ENCODE peak calls at places on chromosomes 3 and 15, in five cellular contexts. C, B, E, J and I are unnamed samples. For H3K4me1, the result is how much of the 10 kb centered on the place peaks cover.

GRCh38 chr3:14426305-14426620 is 23.9 kb downstream of the SLC6A6 start:
- DNase-seq in C (no peak), B (no peak), E (no peak), J (no peak), I (no peak)

GRCh38 chr3:95036526-95037021 is 973.7 kb downstream of the NSUN3 start:
- DNase-seq in C (peak), B (no peak), E (no peak), J (no peak), I (no peak)

GRCh38 chr15:39362832-39363561 is 217.9 kb upstream of the THBS1 start:
- DNase-seq in C (no peak), B (peak), E (no peak), J (no peak), I (no peak)

GRCh38 chr15:91429973-91430372 is 329.9 kb downstream of the SV2B start:
- DNase-seq in C (no peak), B (no peak), E (no peak), J (no peak), I (no peak)

GRCh38 chr15:60626669-60627068 is 147.7 kb upstream of the ICE2 start:
- DNase-seq in C (no peak), B (no peak), E (no peak), J (no peak), I (no peak)

GRCh38 chr3:15892828-15893227 is 95.0 kb upstream of the ANKRD28 start:
- DNase-seq in C (no peak), B (peak), E (no peak), J (no peak), I (no peak)

GRCh38 chr3:56288258-56288657 is 180.0 kb downstream of the ERC2 start:
- DNase-seq in C (peak), B (no peak), E (no peak), J (no peak), I (no peak)

GRCh38 chr3:58874248-58874741 is 175.5 kb downstream of the CFAP20DC start:
- DNase-seq in C (no peak), B (peak), E (no peak), J (no peak), I (no peak)

GRCh38 chr15:28003302-28004037 is 95.6 kb downstream of the OCA2 start:
- DNase-seq in C (no peak), B (no peak), E (no peak), J (no peak), I (no peak)

GRCh38 chr3:52845691-52846426 is 11.0 kb upstream of the MUSTN1 start:
- DNase-seq in C (peak), B (no peak), E (no peak), J (no peak), I (no peak)

GRCh38 chr3:38725726-38726410 is 76.4 kb upstream of the SCN5A start:
- DNase-seq in C (no peak), B (peak), E (no peak), J (no peak), I (no peak)

GRCh38 chr3:152100491-152101086 is 168.1 kb upstream of the MBNL1 start:
- DNase-seq in C (peak), B (no peak), E (no peak), J (no peak), I (peak)

GRCh38 chr3:194204036-194204792 is 68.3 kb downstream of the HES1 start:
- DNase-seq in C (peak), B (no peak), E (no peak), J (no peak), I (no peak)

GRCh38 chr3:100779475-100779874 is 70.2 kb downstream of the TFG start:
- DNase-seq in C (no peak), B (no peak), E (no peak), J (no peak), I (no peak)

GRCh38 chr15:61173899-61174689 is 55.0 kb downstream of the RORA start:
- DNase-seq in C (peak), B (peak), E (no peak), J (no peak), I (no peak)

GRCh38 chr3:170429050-170429449 is 10.4 kb downstream of the CLDN11 start:
- DNase-seq in C (no peak), B (peak), E (no peak), J (no peak), I (no peak)

GRCh38 chr3:4864503-4864902 is 114.7 kb upstream of the BHLHE40 start:
- DNase-seq in C (no peak), B (no peak), E (no peak), J (no peak), I (no peak)

GRCh38 chr3:183129243-183129642 is 29.9 kb upstream of the MCCC1 start:
- DNase-seq in C (peak), B (no peak), E (no peak), J (no peak), I (no peak)

GRCh38 chr3:130395916-130396315 is 50.4 kb downstream of the COL6A5 start:
- DNase-seq in C (peak), B (peak), E (no peak), J (peak), I (no peak)

GRCh38 chr3:165643433-165643824 is 193.8 kb downstream of the BCHE start:
- DNase-seq in C (no peak), B (no peak), E (no peak), J (no peak), I (no peak)

GRCh38 chr15:41487802-41488201 is 5.9 kb upstream of the ITPKA start:
- DNase-seq in C (no peak), B (no peak), E (no peak), J (no peak), I (no peak)

GRCh38 chr3:100710355-100711198 is 1.3 kb downstream of the TFG start:
- DNase-seq in C (peak), B (peak), E (no peak), J (no peak), I (no peak)

GRCh38 chr3:102471001-102471400 is 36.2 kb downstream of the ZPLD1 start:
- DNase-seq in C (peak), B (no peak), E (no peak), J (no peak), I (no peak)

GRCh38 chr15:26873846-26874245 is 7.0 kb downstream of the GABRA5 start:
- DNase-seq in C (no peak), B (no peak), E (no peak), J (no peak), I (no peak)

GRCh38 chr3:13021141-13021933 is 51.9 kb downstream of the IQSEC1 start:
- DNase-seq in C (no peak), B (peak), E (peak), J (no peak), I (no peak)

GRCh38 chr3:127373701-127374625 is 86.1 kb upstream of the PRR20G start:
- DNase-seq in C (peak), B (no peak), E (no peak), J (no peak), I (no peak)

GRCh38 chr3:197586181-197586580 is 30.4 kb upstream of the BDH1 start:
- DNase-seq in C (no peak), B (no peak), E (no peak), J (no peak), I (no peak)

GRCh38 chr3:37050242-37050641 is 56.9 kb downstream of the MLH1 start:
- DNase-seq in C (no peak), B (no peak), E (no peak), J (no peak), I (no peak)

GRCh38 chr3:74750901-74751300 is 136.4 kb upstream of the CNTN3 start:
- DNase-seq in C (no peak), B (no peak), E (no peak), J (no peak), I (peak)

GRCh38 chr3:13584901-13585300 is 36.0 kb downstream of the FBLN2 start:
- DNase-seq in C (no peak), B (no peak), E (no peak), J (no peak), I (no peak)

GRCh38 chr3:194203482-194204035 is 67.6 kb downstream of the HES1 start:
- DNase-seq in C (peak), B (no peak), E (no peak), J (no peak), I (no peak)

GRCh38 chr3:29284578-29284977 is 3.7 kb downstream of the RBMS3 start:
- DNase-seq in C (no peak), B (peak), E (no peak), J (no peak), I (no peak)
- H3K4me1 ChIP-seq in C (half or more), B (under half), E (under half), J (under half), I (under half)

GRCh38 chr3:93973160-93974126 is at the start of gene PROS1:
- DNase-seq in C (peak), B (peak), E (peak), J (peak), I (peak)
- TF ChIP-seq POLR2AphosphoS5 in C (peak), B (peak), E (peak), J (no peak), I (peak)

GRCh38 chr15:47587938-47588817 is 129.1 kb upstream of the SEMA6D start:
- DNase-seq in C (no peak), B (no peak), E (no peak), J (no peak), I (no peak)

GRCh38 chr15:47586653-47587224 is 130.6 kb upstream of the SEMA6D start:
- DNase-seq in C (no peak), B (no peak), E (no peak), J (no peak), I (peak)

GRCh38 chr15:47588968-47589367 is 128.3 kb upstream of the SEMA6D start:
- DNase-seq in C (peak), B (no peak), E (no peak), J (no peak), I (no peak)
- H3K4me1 ChIP-seq in C (under half), B (under half), E (under half), J (under half), I (under half)

GRCh38 chr3:41040256-41040655 is 159.0 kb upstream of the CTNNB1 start:
- DNase-seq in C (no peak), B (no peak), E (no peak), J (no peak), I (no peak)

GRCh38 chr3:41035445-41036022 is 163.8 kb upstream of the CTNNB1 start:
- DNase-seq in C (no peak), B (no peak), E (no peak), J (no peak), I (no peak)

GRCh38 chr3:41033956-41034519 is 165.3 kb upstream of the CTNNB1 start:
- DNase-seq in C (peak), B (no peak), E (no peak), J (no peak), I (no peak)

GRCh38 chr3:41041457-41041856 is 157.8 kb upstream of the CTNNB1 start:
- DNase-seq in C (no peak), B (no peak), E (no peak), J (no peak), I (no peak)

DNA sequence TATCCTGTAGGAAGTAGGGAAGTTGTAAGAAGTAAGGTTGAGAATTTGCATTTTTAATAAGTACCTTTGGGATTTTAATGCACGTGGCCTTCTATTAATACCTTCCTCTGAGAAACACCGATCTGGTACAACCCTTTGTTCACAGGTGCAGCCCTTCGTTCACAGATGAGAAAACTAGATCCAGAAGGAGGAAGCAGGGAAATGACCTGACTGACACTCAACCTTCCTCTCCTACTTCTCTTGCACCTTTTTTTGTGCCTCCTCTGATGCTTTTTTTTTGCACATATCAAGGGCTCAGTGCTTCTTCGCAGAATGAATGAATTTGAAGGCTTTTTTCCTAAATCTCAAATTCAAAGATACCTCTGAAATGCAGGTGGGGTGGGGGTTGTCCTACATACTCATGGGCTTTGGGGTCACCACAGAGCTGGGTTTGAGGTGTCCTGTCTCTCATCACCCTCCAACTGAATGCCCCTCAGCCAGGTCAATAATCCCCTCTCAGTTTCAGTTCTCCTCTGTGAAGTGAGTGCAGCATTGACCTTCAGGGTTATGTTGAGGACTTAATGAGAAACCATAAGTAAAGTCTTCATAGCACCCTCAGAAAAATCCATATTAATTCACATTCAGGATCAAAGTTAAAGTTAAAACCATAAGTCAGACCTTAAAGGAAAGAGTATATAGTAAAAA is 161.5 kb upstream of the CTNNB1 start:
- DNase-seq in C (no peak), B (no peak), E (no peak), J (no peak), I (no peak)
- TF ChIP-seq POLR2AphosphoS5 in C (no peak), B (no peak), E (no peak), J (no peak), I (no peak)

GRCh38 chr3:143171656-143172055 is 52.1 kb downstream of the CHST2 start:
- DNase-seq in C (no peak), B (no peak), E (no peak), J (no peak), I (no peak)
- H3K4me1 ChIP-seq in C (under half), B (under half), E (under half), J (under half), I (under half)

DNA sequence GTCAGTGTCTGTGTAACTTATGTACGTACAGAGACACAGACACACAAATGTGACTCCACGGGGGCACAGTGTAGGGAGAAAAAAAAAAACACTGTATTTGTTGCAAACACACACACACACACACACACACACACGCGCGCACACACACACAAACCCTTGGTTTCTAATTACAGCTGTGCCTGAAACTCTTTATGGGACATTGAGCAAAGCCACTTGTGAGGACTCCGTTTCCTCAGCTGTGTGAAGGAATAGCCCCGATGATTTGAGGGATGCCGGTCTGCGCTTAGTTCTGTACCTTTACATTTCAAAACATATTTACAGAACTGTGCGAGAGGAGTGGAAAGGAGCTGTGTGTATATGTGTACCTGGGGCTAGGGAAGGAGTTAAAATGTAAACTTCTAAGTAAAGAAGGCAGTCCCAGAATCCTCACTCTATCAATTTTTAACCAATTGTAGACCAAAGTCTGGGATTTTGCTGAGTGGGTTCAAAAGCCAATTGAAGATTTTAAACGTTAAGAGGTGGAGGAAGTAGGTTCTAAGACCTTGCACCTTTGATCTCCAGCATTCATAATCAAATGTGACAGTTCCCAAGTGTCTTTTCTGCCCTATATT is 5.3 kb upstream of the BCL6 start:
- DNase-seq in C (peak), B (no peak), E (no peak), J (no peak), I (no peak)
- TF ChIP-seq POLR2AphosphoS5 in C (no peak), B (no peak), E (no peak), J (no peak), I (no peak)

GRCh38 chr3:31848163-31848848 is 132.8 kb downstream of the OSBPL10 start:
- DNase-seq in C (no peak), B (no peak), E (no peak), J (no peak), I (no peak)
- H3K4me1 ChIP-seq in C (under half), B (under half), E (under half), J (under half), I (under half)

GRCh38 chr3:149377408-149378111 is at the start of gene TM4SF1:
- DNase-seq in C (peak), B (peak), E (peak), J (peak), I (no peak)
- TF ChIP-seq POLR2AphosphoS5 in C (no peak), B (peak), E (peak), J (peak), I (peak)

GRCh38 chr15:67783303-67783702 is 42.0 kb upstream of the SKOR1 start:
- DNase-seq in C (no peak), B (no peak), E (no peak), J (no peak), I (no peak)
- H3K4me1 ChIP-seq in C (under half), B (under half), E (under half), J (under half), I (under half)

GRCh38 chr3:72328755-72329154 is 519.5 kb downstream of the SHQ1 start:
- DNase-seq in C (no peak), B (no peak), E (no peak), J (no peak), I (no peak)

GRCh38 chr3:72331076-72331475 is 517.2 kb downstream of the SHQ1 start:
- DNase-seq in C (no peak), B (no peak), E (no peak), J (no peak), I (no peak)

GRCh38 chr3:72332036-72332435 is 516.2 kb downstream of the SHQ1 start:
- DNase-seq in C (no peak), B (no peak), E (no peak), J (no peak), I (no peak)

GRCh38 chr3:72327008-72327407 is 521.2 kb downstream of the SHQ1 start:
- DNase-seq in C (no peak), B (no peak), E (no peak), J (no peak), I (no peak)

DNA sequence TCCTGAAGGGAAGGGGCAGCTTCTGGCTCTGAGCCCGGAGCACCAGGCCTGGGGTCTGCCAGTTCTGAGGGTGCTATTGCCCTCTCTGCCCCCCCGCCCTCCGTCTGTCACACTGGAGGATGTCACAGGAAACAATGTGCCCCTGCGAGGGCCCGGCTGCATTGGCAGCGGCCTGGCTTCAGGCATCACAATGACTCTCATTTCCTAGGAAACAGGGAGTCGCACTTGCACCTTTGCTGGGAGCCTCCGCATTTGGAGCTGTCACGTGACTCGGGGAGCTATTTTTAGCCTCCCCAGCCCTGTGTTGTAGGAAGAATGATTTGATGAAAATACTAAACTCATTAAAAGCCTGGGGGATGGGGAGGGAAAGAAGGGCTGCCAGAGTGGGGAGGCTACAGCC is 518.9 kb downstream of the SHQ1 start:
- DNase-seq in C (peak), B (no peak), E (no peak), J (no peak), I (peak)
- TF ChIP-seq POLR2AphosphoS5 in C (no peak), B (no peak), E (no peak), J (no peak), I (no peak)